ENCODE peak calls at places on chromosomes 13 and 19, in eight cellular contexts. One of them, this sample, is unnamed.

GRCh38 chr19:57559008-57559403 is 657 bp downstream of the ZNF550 start:
- DNase-seq in left ventricle myocardium inferior: peak
- DNase-seq in OCI-LY7: peak
- DNase-seq in posterior cingulate gyrus: no peak
- DNase-seq in SHP77: no peak
- DNase-seq in AG04450: no peak
- DNase-seq in IMR-90: no peak
- DNase-seq in globus pallidus: no peak
- DNase-seq in this sample: no peak

GRCh38 chr19:6057651-6058365 is 52.5 kb downstream of the RFX2 start:
- DNase-seq in left ventricle myocardium inferior: no peak
- DNase-seq in OCI-LY7: no peak
- DNase-seq in posterior cingulate gyrus: no peak
- DNase-seq in SHP77: no peak
- DNase-seq in AG04450: no peak
- DNase-seq in IMR-90: no peak
- DNase-seq in globus pallidus: no peak
- DNase-seq in this sample: no peak

GRCh38 chr19:8452446-8453123 is 7.8 kb downstream of the HNRNPM start:
- DNase-seq in left ventricle myocardium inferior: no peak
- DNase-seq in OCI-LY7: no peak
- DNase-seq in posterior cingulate gyrus: no peak
- DNase-seq in SHP77: no peak
- DNase-seq in AG04450: no peak
- DNase-seq in IMR-90: no peak
- DNase-seq in globus pallidus: no peak
- DNase-seq in this sample: no peak

GRCh38 chr19:36420961-36421748 is 2.7 kb upstream of the ZFP82 start:
- DNase-seq in left ventricle myocardium inferior: peak
- DNase-seq in OCI-LY7: no peak
- DNase-seq in posterior cingulate gyrus: peak
- DNase-seq in SHP77: no peak
- DNase-seq in AG04450: no peak
- DNase-seq in IMR-90: peak
- DNase-seq in globus pallidus: peak
- DNase-seq in this sample: no peak

GRCh38 chr19:35545855-35546381 is 492 bp downstream of the TMEM147 start:
- DNase-seq in left ventricle myocardium inferior: peak
- DNase-seq in OCI-LY7: peak
- DNase-seq in posterior cingulate gyrus: no peak
- DNase-seq in SHP77: no peak
- DNase-seq in AG04450: no peak
- DNase-seq in IMR-90: no peak
- DNase-seq in globus pallidus: no peak
- DNase-seq in this sample: peak

GRCh38 chr13:48585456-48585840 is 52.6 kb upstream of the RCBTB2 start:
- DNase-seq in left ventricle myocardium inferior: no peak
- DNase-seq in OCI-LY7: no peak
- DNase-seq in posterior cingulate gyrus: no peak
- DNase-seq in SHP77: no peak
- DNase-seq in AG04450: no peak
- DNase-seq in IMR-90: no peak
- DNase-seq in globus pallidus: peak
- DNase-seq in this sample: no peak

GRCh38 chr19:35729763-35730162 is 12.0 kb downstream of the KMT2B start:
- DNase-seq in left ventricle myocardium inferior: no peak
- DNase-seq in OCI-LY7: no peak
- DNase-seq in posterior cingulate gyrus: no peak
- DNase-seq in SHP77: no peak
- DNase-seq in AG04450: no peak
- DNase-seq in IMR-90: no peak
- DNase-seq in globus pallidus: no peak
- DNase-seq in this sample: no peak

GRCh38 chr13:90594694-90595093 is 752.8 kb upstream of the MIR17HG start:
- DNase-seq in left ventricle myocardium inferior: no peak
- DNase-seq in OCI-LY7: no peak
- DNase-seq in posterior cingulate gyrus: no peak
- DNase-seq in SHP77: no peak
- DNase-seq in AG04450: no peak
- DNase-seq in IMR-90: peak
- DNase-seq in globus pallidus: no peak
- DNase-seq in this sample: no peak

GRCh38 chr13:108606424-108606823 is 23.0 kb upstream of the MYO16 start:
- DNase-seq in left ventricle myocardium inferior: no peak
- DNase-seq in OCI-LY7: no peak
- DNase-seq in posterior cingulate gyrus: no peak
- DNase-seq in SHP77: no peak
- DNase-seq in AG04450: no peak
- DNase-seq in IMR-90: no peak
- DNase-seq in globus pallidus: no peak
- DNase-seq in this sample: no peak

GRCh38 chr19:38658462-38659306 is 11.2 kb downstream of the ACTN4 start:
- DNase-seq in left ventricle myocardium inferior: no peak
- DNase-seq in OCI-LY7: no peak
- DNase-seq in posterior cingulate gyrus: no peak
- DNase-seq in SHP77: peak
- DNase-seq in AG04450: peak
- DNase-seq in IMR-90: peak
- DNase-seq in globus pallidus: no peak
- DNase-seq in this sample: peak

GRCh38 chr19:10419200-10419645 is 1.1 kb upstream of the PDE4A start:
- DNase-seq in left ventricle myocardium inferior: no peak
- DNase-seq in OCI-LY7: no peak
- DNase-seq in posterior cingulate gyrus: no peak
- DNase-seq in SHP77: no peak
- DNase-seq in AG04450: no peak
- DNase-seq in IMR-90: no peak
- DNase-seq in globus pallidus: no peak
- DNase-seq in this sample: peak

GRCh38 chr19:8367327-8368001 is 3.5 kb downstream of the ANGPTL4 start:
- DNase-seq in left ventricle myocardium inferior: peak
- DNase-seq in OCI-LY7: no peak
- DNase-seq in posterior cingulate gyrus: peak
- DNase-seq in SHP77: peak
- DNase-seq in AG04450: peak
- DNase-seq in IMR-90: peak
- DNase-seq in globus pallidus: peak
- DNase-seq in this sample: peak

GRCh38 chr13:75137911-75138571 is 343.9 kb downstream of the TBC1D4 start:
- DNase-seq in left ventricle myocardium inferior: no peak
- DNase-seq in OCI-LY7: no peak
- DNase-seq in posterior cingulate gyrus: no peak
- DNase-seq in SHP77: no peak
- DNase-seq in AG04450: no peak
- DNase-seq in IMR-90: no peak
- DNase-seq in globus pallidus: no peak
- DNase-seq in this sample: no peak

GRCh38 chr19:49056101-49056901 is 1.2 kb downstream of the CGB7 start:
- DNase-seq in left ventricle myocardium inferior: peak
- DNase-seq in OCI-LY7: peak
- DNase-seq in posterior cingulate gyrus: no peak
- DNase-seq in SHP77: peak
- DNase-seq in AG04450: no peak
- DNase-seq in IMR-90: peak
- DNase-seq in globus pallidus: peak
- DNase-seq in this sample: no peak

GRCh38 chr19:35773020-35773809 is 2.1 kb upstream of the ARHGAP33 start:
- DNase-seq in left ventricle myocardium inferior: no peak
- DNase-seq in OCI-LY7: no peak
- DNase-seq in posterior cingulate gyrus: no peak
- DNase-seq in SHP77: no peak
- DNase-seq in AG04450: no peak
- DNase-seq in IMR-90: peak
- DNase-seq in globus pallidus: no peak
- DNase-seq in this sample: no peak

GRCh38 chr13:98576963-98577822 is at the start of gene STK24:
- DNase-seq in left ventricle myocardium inferior: peak
- DNase-seq in OCI-LY7: peak
- DNase-seq in posterior cingulate gyrus: peak
- DNase-seq in SHP77: peak
- DNase-seq in AG04450: peak
- DNase-seq in IMR-90: peak
- DNase-seq in globus pallidus: peak
- DNase-seq in this sample: no peak

GRCh38 chr13:26921918-26922317 is 161.3 kb upstream of the GPR12 start:
- DNase-seq in left ventricle myocardium inferior: no peak
- DNase-seq in OCI-LY7: peak
- DNase-seq in posterior cingulate gyrus: no peak
- DNase-seq in SHP77: no peak
- DNase-seq in AG04450: no peak
- DNase-seq in IMR-90: no peak
- DNase-seq in globus pallidus: no peak
- DNase-seq in this sample: no peak

GRCh38 chr13:114072421-114072820 is 60.0 kb downstream of the RASA3 start:
- DNase-seq in left ventricle myocardium inferior: no peak
- DNase-seq in OCI-LY7: no peak
- DNase-seq in posterior cingulate gyrus: no peak
- DNase-seq in SHP77: no peak
- DNase-seq in AG04450: no peak
- DNase-seq in IMR-90: no peak
- DNase-seq in globus pallidus: no peak
- DNase-seq in this sample: no peak

GRCh38 chr13:88000239-88000638 is 329.1 kb downstream of the SLITRK5 start:
- DNase-seq in left ventricle myocardium inferior: no peak
- DNase-seq in OCI-LY7: peak
- DNase-seq in posterior cingulate gyrus: no peak
- DNase-seq in SHP77: no peak
- DNase-seq in AG04450: no peak
- DNase-seq in IMR-90: peak
- DNase-seq in globus pallidus: no peak
- DNase-seq in this sample: no peak